ENCODE peak calls at places on chromosomes 2 and 18, in five cellular contexts. One of them, this sample, is unnamed.

GRCh38 chr18:10265560-10266235 is 188.7 kb upstream of the APCDD1 start:
- DNase-seq in pancreas: peak
- DNase-seq in cardiac septum: no peak
- DNase-seq in stimulated activated CD8-positive, alpha-beta memory T cell treated with anti-CD3 and anti-CD28 coated beads, Interleukin-2, amount 100 ng/mL, for 1 hour: no peak
- DNase-seq in naive B cell: no peak
- DNase-seq in this sample: no peak

GRCh38 chr2:207311316-207312005 is 145.7 kb upstream of the KLF7 start:
- DNase-seq in stimulated activated CD8-positive, alpha-beta memory T cell treated with anti-CD3 and anti-CD28 coated beads, Interleukin-2, amount 100 ng/mL, for 1 hour: no peak
- DNase-seq in naive B cell: no peak
- DNase-seq in pancreas: no peak
- DNase-seq in cardiac septum: no peak
- DNase-seq in this sample: peak

GRCh38 chr18:76988015-76988826 is 144.4 kb downstream of the MBP start:
- DNase-seq in pancreas: peak
- DNase-seq in naive B cell: no peak
- DNase-seq in stimulated activated CD8-positive, alpha-beta memory T cell treated with anti-CD3 and anti-CD28 coated beads, Interleukin-2, amount 100 ng/mL, for 1 hour: no peak
- DNase-seq in cardiac septum: no peak
- DNase-seq in this sample: no peak

GRCh38 chr2:241565413-241565812 is 6.9 kb downstream of the BOK start:
- DNase-seq in pancreas: no peak
- DNase-seq in cardiac septum: no peak
- DNase-seq in naive B cell: no peak
- DNase-seq in stimulated activated CD8-positive, alpha-beta memory T cell treated with anti-CD3 and anti-CD28 coated beads, Interleukin-2, amount 100 ng/mL, for 1 hour: no peak
- DNase-seq in this sample: no peak

GRCh38 chr2:186365406-186365805 is 120.7 kb upstream of the ZC3H15 start:
- DNase-seq in pancreas: no peak
- DNase-seq in stimulated activated CD8-positive, alpha-beta memory T cell treated with anti-CD3 and anti-CD28 coated beads, Interleukin-2, amount 100 ng/mL, for 1 hour: no peak
- DNase-seq in cardiac septum: no peak
- DNase-seq in naive B cell: no peak
- DNase-seq in this sample: no peak

GRCh38 chr18:59779979-59780378 is 82.8 kb upstream of the CCBE1 start:
- DNase-seq in naive B cell: no peak
- DNase-seq in pancreas: no peak
- DNase-seq in cardiac septum: no peak
- DNase-seq in stimulated activated CD8-positive, alpha-beta memory T cell treated with anti-CD3 and anti-CD28 coated beads, Interleukin-2, amount 100 ng/mL, for 1 hour: no peak
- DNase-seq in this sample: peak

GRCh38 chr18:68449292-68449691 is 265.6 kb downstream of the TMX3 start:
- DNase-seq in pancreas: no peak
- DNase-seq in stimulated activated CD8-positive, alpha-beta memory T cell treated with anti-CD3 and anti-CD28 coated beads, Interleukin-2, amount 100 ng/mL, for 1 hour: no peak
- DNase-seq in naive B cell: no peak
- DNase-seq in cardiac septum: no peak
- DNase-seq in this sample: no peak

GRCh38 chr2:209473930-209474419 is 50.1 kb downstream of the MAP2 start:
- DNase-seq in naive B cell: no peak
- DNase-seq in cardiac septum: no peak
- DNase-seq in stimulated activated CD8-positive, alpha-beta memory T cell treated with anti-CD3 and anti-CD28 coated beads, Interleukin-2, amount 100 ng/mL, for 1 hour: no peak
- DNase-seq in pancreas: no peak
- DNase-seq in this sample: no peak

GRCh38 chr2:220143336-220143735 is 515.9 kb downstream of the SLC4A3 start:
- DNase-seq in stimulated activated CD8-positive, alpha-beta memory T cell treated with anti-CD3 and anti-CD28 coated beads, Interleukin-2, amount 100 ng/mL, for 1 hour: no peak
- DNase-seq in naive B cell: no peak
- DNase-seq in pancreas: no peak
- DNase-seq in cardiac septum: no peak
- DNase-seq in this sample: peak

GRCh38 chr2:49042510-49042909 is 111.8 kb downstream of the FSHR start:
- DNase-seq in cardiac septum: no peak
- DNase-seq in pancreas: no peak
- DNase-seq in stimulated activated CD8-positive, alpha-beta memory T cell treated with anti-CD3 and anti-CD28 coated beads, Interleukin-2, amount 100 ng/mL, for 1 hour: no peak
- DNase-seq in naive B cell: no peak
- DNase-seq in this sample: no peak

GRCh38 chr2:54680397-54681032 is 42.9 kb upstream of the EML6 start:
- DNase-seq in pancreas: no peak
- DNase-seq in cardiac septum: no peak
- DNase-seq in naive B cell: no peak
- DNase-seq in stimulated activated CD8-positive, alpha-beta memory T cell treated with anti-CD3 and anti-CD28 coated beads, Interleukin-2, amount 100 ng/mL, for 1 hour: no peak
- DNase-seq in this sample: no peak

GRCh38 chr2:72886505-72887031 is 640 bp upstream of the SPR start:
- DNase-seq in naive B cell: no peak
- DNase-seq in cardiac septum: no peak
- DNase-seq in stimulated activated CD8-positive, alpha-beta memory T cell treated with anti-CD3 and anti-CD28 coated beads, Interleukin-2, amount 100 ng/mL, for 1 hour: no peak
- DNase-seq in pancreas: no peak
- DNase-seq in this sample: no peak

GRCh38 chr2:156340818-156341481 is 8.4 kb upstream of the NR4A2 start:
- DNase-seq in naive B cell: no peak
- DNase-seq in cardiac septum: no peak
- DNase-seq in stimulated activated CD8-positive, alpha-beta memory T cell treated with anti-CD3 and anti-CD28 coated beads, Interleukin-2, amount 100 ng/mL, for 1 hour: no peak
- DNase-seq in pancreas: no peak
- DNase-seq in this sample: no peak

GRCh38 chr2:86160156-86160952 is 34.9 kb downstream of the IMMT start:
- DNase-seq in pancreas: no peak
- DNase-seq in naive B cell: no peak
- DNase-seq in stimulated activated CD8-positive, alpha-beta memory T cell treated with anti-CD3 and anti-CD28 coated beads, Interleukin-2, amount 100 ng/mL, for 1 hour: no peak
- DNase-seq in cardiac septum: no peak
- DNase-seq in this sample: no peak